ENCODE peak calls at places on chromosome 17, in ten cellular contexts. H is stimulated activated CD8-positive, alpha-beta memory T cell treated with anti-CD3 and anti-CD28 coated beads, Interleukin-4, amount 100 ng/mL, for 1 hour; B is A549; V is AG04450; N is omental fat pad; Q is GM23338; X is NCI-H2081; G is GM18507; U is HL-60; E is activated CD8-positive, alpha-beta memory T cell treated with anti-CD3 and anti-CD28 coated beads for 1 hour. K is an unnamed sample.

GRCh38 chr17:51778842-51779241 is 379.7 kb downstream of the CA10 start:
- DNase-seq in E (no peak), Q (no peak), G (no peak), V (no peak), N (no peak), X (no peak), B (no peak), U (no peak), H (no peak), K (no peak)

GRCh38 chr17:17506181-17506741 is 10.1 kb upstream of the RASD1 start:
- DNase-seq in V (no peak), E (no peak), Q (no peak), H (no peak), U (no peak), G (no peak), X (no peak), N (no peak), B (no peak), K (no peak)

GRCh38 chr17:47660064-47660492 is 10.4 kb downstream of the KPNB1 start:
- DNase-seq in N (no peak), G (no peak), U (no peak), E (no peak), V (no peak), H (no peak), B (no peak), Q (no peak), X (no peak), K (no peak)

GRCh38 chr17:62562656-62563055 is 64.8 kb upstream of the MRC2 start:
- DNase-seq in G (no peak), E (no peak), H (no peak), N (no peak), X (peak), Q (no peak), V (peak), B (no peak), U (no peak), K (no peak)

GRCh38 chr17:72631568-72631967 is 460.9 kb downstream of the SLC39A11 start:
- DNase-seq in G (no peak), U (no peak), V (no peak), X (peak), B (no peak), E (no peak), H (no peak), Q (no peak), N (no peak), K (no peak)

GRCh38 chr17:34420254-34420766 is 57.3 kb upstream of the CCL1 start:
- DNase-seq in E (peak), X (peak), N (peak), U (peak), G (peak), H (peak), Q (peak), B (peak), V (peak), K (peak)

GRCh38 chr17:79798296-79799173 is 1.7 kb upstream of the CBX8 start:
- DNase-seq in V (no peak), G (no peak), H (no peak), U (no peak), N (no peak), Q (peak), B (no peak), X (no peak), E (no peak), K (no peak)

GRCh38 chr17:72687941-72688340 is 404.5 kb downstream of the SLC39A11 start:
- DNase-seq in X (peak), H (no peak), U (no peak), E (no peak), G (no peak), Q (no peak), N (no peak), V (no peak), B (no peak), K (no peak)

GRCh38 chr17:16363749-16364536 is 10.7 kb upstream of the CENPV start:
- DNase-seq in Q (peak), U (no peak), V (no peak), H (peak), E (peak), B (peak), G (peak), X (peak), N (peak), K (no peak)